ENCODE peak calls at places on chromosomes 16 and 17, in five cellular contexts. H, C, U, T and Q are unnamed samples.

GRCh38 chr16:48300391-48300856 is 53.1 kb upstream of the ABCC11 start:
- DNase-seq in H (no peak), C (peak; percentile 26), U (no peak), T (no peak), Q (no peak)

GRCh38 chr17:1724869-1725641 is 551 bp downstream of the WDR81 start:
- DNase-seq in H (no peak), C (no peak), U (peak; percentile 51), T (no peak), Q (no peak)

GRCh38 chr16:61957075-61957474 is 79.2 kb downstream of the CDH8 start:
- DNase-seq in H (no peak), C (no peak), U (no peak), T (no peak), Q (no peak)

GRCh38 chr16:2744711-2745110 is 7.7 kb upstream of the SRRM2 start:
- DNase-seq in H (no peak), C (no peak), U (no peak), T (no peak), Q (no peak)

GRCh38 chr17:76432004-76432403 is 20.9 kb downstream of the UBE2O start:
- DNase-seq in H (no peak), C (no peak), U (no peak), T (no peak), Q (no peak)

GRCh38 chr16:89241187-89242003 is 23.9 kb downstream of the ZNF778 start:
- DNase-seq in H (peak; percentile 62), C (peak; percentile 79), U (peak; percentile 84), T (peak; percentile 65), Q (peak; percentile 48)

GRCh38 chr16:57409065-57409464 is 4.5 kb downstream of the CCL17 start:
- DNase-seq in H (no peak), C (no peak), U (no peak), T (no peak), Q (no peak)

GRCh38 chr17:72588961-72589360 is 468.1 kb downstream of the SOX9 start:
- DNase-seq in H (peak; percentile 43), C (peak; percentile 87), U (no peak), T (peak; percentile 84), Q (no peak)

GRCh38 chr16:74844041-74844826 is 69.6 kb upstream of the FA2H start:
- DNase-seq in H (no peak), C (no peak), U (no peak), T (no peak), Q (no peak)

GRCh38 chr17:42989726-42990652 is 8.2 kb upstream of the RPL27 start:
- DNase-seq in H (no peak), C (no peak), U (no peak), T (no peak), Q (no peak)

GRCh38 chr17:32659419-32659842 is 172.6 kb downstream of the CDK5R1 start:
- DNase-seq in H (peak; percentile 65), C (peak; percentile 35), U (peak; percentile 72), T (peak; percentile 77), Q (peak; percentile 34)

GRCh38 chr16:31403590-31404352 is 10.6 kb downstream of the ITGAD start:
- DNase-seq in H (no peak), C (no peak), U (no peak), T (no peak), Q (no peak)

GRCh38 chr16:1788095-1788707 is 5.3 kb downstream of the IGFALS start:
- DNase-seq in H (no peak), C (no peak), U (peak; percentile 24), T (no peak), Q (no peak)

GRCh38 chr16:53773150-53773846 is 69.3 kb downstream of the FTO start:
- DNase-seq in H (peak; percentile 43), C (no peak), U (no peak), T (peak; percentile 29), Q (no peak)

GRCh38 chr16:58586340-58587030 is 43.1 kb downstream of the CNOT1 start:
- DNase-seq in H (no peak), C (no peak), U (no peak), T (no peak), Q (no peak)

GRCh38 chr16:79370736-79371135 is 229.8 kb downstream of the MAF start:
- DNase-seq in H (no peak), C (no peak), U (no peak), T (no peak), Q (no peak)

GRCh38 chr17:27346228-27346899 is 52.5 kb downstream of the WSB1 start:
- DNase-seq in H (no peak), C (no peak), U (no peak), T (no peak), Q (no peak)

GRCh38 chr17:11391134-11391533 is 150.1 kb downstream of the SHISA6 start:
- DNase-seq in H (no peak), C (no peak), U (no peak), T (no peak), Q (no peak)

GRCh38 chr16:27646811-27647210 is 96.9 kb downstream of the KATNIP start:
- DNase-seq in H (no peak), C (no peak), U (no peak), T (no peak), Q (no peak)

GRCh38 chr17:1639549-1639948 is 6.0 kb downstream of the SCARF1 start:
- DNase-seq in H (no peak), C (no peak), U (no peak), T (no peak), Q (no peak)

GRCh38 chr16:89261691-89262563 is 44.4 kb downstream of the ZNF778 start:
- DNase-seq in H (no peak), C (no peak), U (no peak), T (peak; percentile 40), Q (no peak)

GRCh38 chr17:869567-870530 is 87.7 kb downstream of the MRM3 start:
- DNase-seq in H (peak; percentile 63), C (peak; percentile 72), U (no peak), T (peak; percentile 27), Q (peak; percentile 90)

GRCh38 chr17:17069849-17070248 is 27.6 kb downstream of the MPRIP start:
- DNase-seq in H (no peak), C (no peak), U (no peak), T (no peak), Q (no peak)

GRCh38 chr16:22186517-22186916 is 19.6 kb upstream of the EEF2K start:
- DNase-seq in H (no peak), C (no peak), U (no peak), T (no peak), Q (no peak)

GRCh38 chr16:22190169-22191088 is 15.6 kb upstream of the EEF2K start:
- DNase-seq in H (peak; percentile 100), C (peak; percentile 99), U (peak; percentile 100), T (peak; percentile 100), Q (peak; percentile 100)

GRCh38 chr16:22188267-22188594 is 17.8 kb upstream of the EEF2K start:
- DNase-seq in H (no peak), C (no peak), U (no peak), T (no peak), Q (no peak)

GRCh38 chr16:22189473-22190168 is 16.5 kb upstream of the EEF2K start:
- DNase-seq in H (peak; percentile 75), C (no peak), U (peak; percentile 73), T (peak; percentile 88), Q (peak; percentile 55)

GRCh38 chr16:22188595-22189442 is 17.3 kb upstream of the EEF2K start:
- DNase-seq in H (peak; percentile 75), C (peak; percentile 70), U (peak; percentile 63), T (peak; percentile 78), Q (peak; percentile 58)
- TF ChIP-seq CTCF in H (no peak), C (peak; percentile 84), U (peak; percentile 77), T (no peak), Q (peak; percentile 65)

GRCh38 chr17:65561394-65562205 is at the start of gene AXIN2:
- DNase-seq in H (peak; percentile 87), C (peak; percentile 90), U (peak; percentile 93), T (peak; percentile 94), Q (peak; percentile 86)

GRCh38 chr17:65560628-65561371 is 648 bp downstream of the AXIN2 start:
- DNase-seq in H (peak; percentile 90), C (peak; percentile 94), U (peak; percentile 88), T (peak; percentile 92), Q (peak; percentile 84)

GRCh38 chr17:65558683-65559311 is 2.7 kb downstream of the AXIN2 start:
- DNase-seq in H (no peak), C (no peak), U (peak; percentile 40), T (no peak), Q (no peak)

GRCh38 chr17:65559483-65559801 is 2.0 kb downstream of the AXIN2 start:
- DNase-seq in H (no peak), C (no peak), U (no peak), T (no peak), Q (no peak)

DNA sequence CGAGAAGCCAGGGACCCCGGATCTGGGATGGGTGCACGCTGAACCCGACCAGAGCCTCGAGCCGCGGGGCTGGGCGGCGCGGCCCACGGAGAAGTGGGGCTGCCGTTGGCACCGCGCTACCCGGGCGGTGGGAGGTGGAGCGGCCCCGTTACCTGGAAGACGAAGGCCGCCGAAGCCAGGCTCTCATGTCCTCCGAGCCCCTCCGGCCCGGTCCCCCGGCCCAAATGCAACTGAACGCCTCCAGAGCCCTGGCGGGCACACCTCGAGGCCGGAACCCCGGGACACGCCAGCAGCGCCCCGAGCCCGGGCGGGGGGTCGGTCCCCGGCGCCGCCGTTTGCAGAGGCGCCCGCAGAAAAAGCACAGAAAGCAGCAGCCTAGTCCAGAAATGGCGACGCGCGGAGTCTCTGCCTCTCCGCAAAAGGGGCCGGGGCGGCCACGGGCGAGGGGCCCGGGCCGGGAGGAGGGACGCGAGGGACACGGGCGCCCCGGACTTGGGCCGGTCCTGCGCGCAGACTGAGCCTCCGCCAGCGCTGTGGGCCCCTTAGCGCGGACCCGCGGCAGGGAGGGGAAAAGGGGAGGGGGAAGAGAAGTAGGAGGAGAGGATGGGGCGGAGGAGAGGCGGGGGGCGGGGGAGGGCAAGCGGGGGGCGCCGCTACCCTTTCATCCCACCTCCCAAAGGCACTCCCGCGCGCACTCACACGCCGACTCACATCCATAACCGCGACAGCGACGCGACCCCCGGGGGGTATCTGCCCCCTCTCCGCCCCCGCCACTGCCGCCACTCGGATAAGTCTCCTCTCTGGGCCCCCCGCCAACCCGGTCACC is 1.4 kb downstream of the AXIN2 start:
- DNase-seq in H (no peak), C (no peak), U (peak; percentile 78), T (peak; percentile 30), Q (peak; percentile 51)
- TF ChIP-seq POLR2A in H (no peak), C (no peak), U (no peak), T (no peak), Q (peak; percentile 78)

GRCh38 chr17:68379150-68379510 is 78.2 kb downstream of the WIPI1 start:
- DNase-seq in H (no peak), C (no peak), U (no peak), T (no peak), Q (no peak)
- TF ChIP-seq CTCF in H (no peak), C (no peak), U (no peak), T (no peak), Q (no peak)

DNA sequence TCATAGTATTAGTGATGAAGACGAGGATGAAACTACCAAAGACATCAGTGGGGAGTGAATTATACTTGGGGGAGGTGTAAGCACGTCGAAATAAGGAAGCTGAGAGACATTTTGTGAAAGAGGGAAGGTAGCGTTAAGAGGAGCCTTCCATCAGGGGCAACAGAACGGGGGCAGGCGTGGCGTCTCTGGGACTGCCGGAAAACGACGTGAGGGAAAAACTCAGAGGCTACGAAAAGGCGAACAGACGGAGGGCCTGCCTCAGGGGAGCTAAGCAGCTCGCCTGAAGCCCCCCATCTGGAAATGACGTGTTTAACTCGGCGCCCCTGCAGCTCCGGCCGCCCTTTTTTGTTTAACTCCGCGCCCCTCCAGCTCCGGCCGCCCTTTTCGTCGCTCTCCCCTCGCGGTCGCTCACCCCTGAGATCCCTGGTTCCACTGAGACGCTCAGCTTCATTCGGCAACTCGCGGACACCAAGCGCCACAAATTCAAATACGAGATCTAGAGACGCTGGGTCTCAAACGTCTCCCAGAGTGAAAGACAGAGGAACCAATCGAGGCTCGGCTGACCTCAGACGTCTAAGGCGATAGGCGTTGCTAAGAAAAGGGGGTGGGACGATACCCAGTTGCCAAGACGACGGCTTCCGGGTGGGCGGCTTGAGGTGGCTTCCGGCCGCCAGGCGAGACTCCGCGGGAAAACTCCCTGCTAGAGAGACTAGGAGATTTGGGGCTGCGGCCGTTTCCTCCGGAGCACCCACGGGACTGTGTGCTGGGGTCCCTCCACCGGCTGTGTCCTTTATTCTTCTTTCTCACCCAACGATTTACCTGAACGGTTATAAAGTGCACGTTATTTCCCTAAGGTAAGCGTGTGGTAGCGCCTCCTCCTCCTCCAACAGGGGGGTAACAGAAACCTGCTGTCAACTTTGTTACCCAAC is 383.2 kb downstream of the ZFHX3 start:
- DNase-seq in H (peak; percentile 95), C (peak; percentile 98), U (peak; percentile 96), T (peak; percentile 96), Q (peak; percentile 94)
- TF ChIP-seq POLR2A in H (no peak), C (peak; percentile 75), U (peak; percentile 14), T (no peak), Q (no peak)